ENCODE peak calls at places on chromosomes 7 and 10, in eight cellular contexts. R is endodermal cell, S is mammary epithelial cell, E is astrocyte, Z is brain microvascular endothelial cell, V is lung, I is endothelial cell of umbilical vein, K is fibroblast of mammary gland. P is an unnamed sample.

GRCh38 chr7:100212631-100213286 is 7.0 kb upstream of the PVRIG start:
- DNase-seq in V (no peak), S (no peak), E (no peak), K (no peak), I (no peak), R (no peak), Z (no peak), P (no peak)

GRCh38 chr10:34908472-34908871 is 93.4 kb upstream of the PARD3 start:
- DNase-seq in R (no peak), I (no peak), S (peak), Z (peak), V (no peak), K (peak), E (peak), P (no peak)

GRCh38 chr7:98227939-98228338 is 16.7 kb downstream of the BHLHA15 start:
- DNase-seq in I (no peak), R (no peak), V (no peak), Z (no peak), K (no peak), S (no peak), E (no peak), P (no peak)

GRCh38 chr10:89391882-89392756 is at the start of gene IFIT1:
- DNase-seq in K (peak), R (peak), V (peak), S (peak), E (peak), I (peak), Z (peak), P (peak)

GRCh38 chr7:129093867-129094456 is 39.1 kb upstream of the TNPO3 start:
- DNase-seq in Z (no peak), E (no peak), S (no peak), K (no peak), R (no peak), I (no peak), V (no peak), P (no peak)

GRCh38 chr7:128937647-128938523 is at the start of gene IRF5:
- DNase-seq in E (no peak), V (peak), K (no peak), S (peak), I (no peak), R (peak), Z (no peak), P (no peak)

GRCh38 chr7:7104314-7104698 is 78.0 kb upstream of the C1GALT1 start:
- DNase-seq in K (no peak), R (no peak), E (no peak), V (no peak), I (no peak), S (no peak), Z (peak), P (no peak)

GRCh38 chr10:23157239-23157661 is 34.9 kb upstream of the PTF1A start:
- DNase-seq in K (no peak), E (no peak), V (no peak), Z (no peak), R (no peak), I (no peak), S (no peak), P (no peak)

GRCh38 chr10:13630231-13630630 is 43.5 kb downstream of the PRPF18 start:
- DNase-seq in E (no peak), Z (no peak), I (no peak), R (no peak), V (no peak), S (no peak), K (no peak), P (no peak)

GRCh38 chr7:93728292-93728691 is 153.8 kb upstream of the CALCR start:
- DNase-seq in S (peak), R (no peak), V (no peak), K (peak), Z (peak), E (peak), I (no peak), P (no peak)

GRCh38 chr7:108464743-108465142 is 8.5 kb upstream of the NRCAM start:
- DNase-seq in Z (no peak), K (peak), E (no peak), V (no peak), I (no peak), S (no peak), R (no peak), P (no peak)

GRCh38 chr7:156547884-156548561 is 92.6 kb upstream of the RNF32 start:
- DNase-seq in I (no peak), S (no peak), R (no peak), Z (no peak), K (no peak), V (no peak), E (no peak), P (no peak)

GRCh38 chr10:32015386-32015785 is 40.8 kb downstream of the KIF5B start:
- DNase-seq in V (no peak), R (no peak), E (no peak), I (no peak), S (no peak), Z (no peak), K (no peak), P (no peak)

GRCh38 chr10:24444337-24444736 is 235.4 kb downstream of the KIAA1217 start:
- DNase-seq in K (peak), I (no peak), R (no peak), E (peak), S (peak), Z (peak), V (no peak), P (no peak)

GRCh38 chr7:602341-603141 is 82.9 kb upstream of the PDGFA start:
- DNase-seq in V (no peak), R (peak), K (peak), S (no peak), E (no peak), Z (no peak), I (no peak), P (no peak)

GRCh38 chr7:20152511-20152910 is 64.7 kb downstream of the MACC1 start:
- DNase-seq in Z (no peak), I (no peak), S (peak), K (no peak), R (no peak), E (no peak), V (no peak), P (no peak)

GRCh38 chr10:75726522-75727493 is 295.4 kb downstream of the LRMDA start:
- DNase-seq in R (no peak), Z (no peak), V (peak), E (no peak), I (no peak), K (no peak), S (no peak), P (no peak)

GRCh38 chr7:76220185-76221057 is 18.7 kb downstream of the SRRM3 start:
- DNase-seq in S (peak), Z (peak), E (peak), K (peak), I (no peak), R (peak), V (no peak), P (peak)

GRCh38 chr10:79483299-79483698 is 29.0 kb upstream of the EIF5AL1 start:
- DNase-seq in R (no peak), E (no peak), K (peak), Z (no peak), S (no peak), I (no peak), V (no peak), P (no peak)

GRCh38 chr10:120400601-120401000 is 56.4 kb upstream of the PLPP4 start:
- DNase-seq in V (no peak), S (no peak), Z (peak), I (no peak), K (peak), E (peak), R (no peak), P (no peak)

GRCh38 chr10:70232155-70232858 is 922 bp downstream of the PPA1 start:
- DNase-seq in V (peak), E (peak), I (peak), K (peak), R (peak), S (peak), Z (peak), P (no peak)

GRCh38 chr10:50740351-50740688 is 584 bp downstream of the ASAH2B start:
- DNase-seq in E (peak), K (peak), I (peak), S (peak), R (no peak), V (no peak), Z (peak), P (no peak)

GRCh38 chr7:121084748-121085336 is 96.3 kb downstream of the CPED1 start:
- DNase-seq in E (peak), R (no peak), V (no peak), S (peak), I (peak), K (peak), Z (peak), P (no peak)

GRCh38 chr7:80480566-80480965 is 31.3 kb downstream of the GNAT3 start:
- DNase-seq in K (no peak), E (peak), R (no peak), V (no peak), I (no peak), S (no peak), Z (peak), P (no peak)

GRCh38 chr10:79375321-79376077 is 28.2 kb downstream of the PPIF start:
- DNase-seq in I (no peak), E (peak), Z (peak), S (peak), K (peak), R (no peak), V (no peak), P (no peak)

GRCh38 chr10:1365540-1366082 is 309.4 kb downstream of the WDR37 start:
- DNase-seq in S (no peak), I (no peak), E (no peak), Z (no peak), R (peak), K (no peak), V (no peak), P (no peak)
- H3K4me3 ChIP-seq in S (no peak), I (no peak), E (no peak), Z (no peak), R (no peak), K (no peak), V (no peak), P (no peak)

GRCh38 chr10:43940898-43941777 is 292.5 kb upstream of the ZNF32 start:
- DNase-seq in V (peak), K (no peak), S (no peak), R (peak), I (no peak), E (no peak), Z (no peak), P (no peak)
- H3K4me3 ChIP-seq in V (no peak), K (no peak), S (no peak), R (no peak), I (no peak), E (no peak), Z (no peak), P (no peak)

GRCh38 chr10:110225441-110225755 is 18.0 kb downstream of the MXI1 start:
- DNase-seq in V (no peak), E (no peak), K (no peak), S (no peak), Z (no peak), I (no peak), R (no peak), P (no peak)
- H3K4me3 ChIP-seq in V (peak), E (peak), K (peak), S (peak), Z (peak), I (peak), R (peak), P (peak)

DNA sequence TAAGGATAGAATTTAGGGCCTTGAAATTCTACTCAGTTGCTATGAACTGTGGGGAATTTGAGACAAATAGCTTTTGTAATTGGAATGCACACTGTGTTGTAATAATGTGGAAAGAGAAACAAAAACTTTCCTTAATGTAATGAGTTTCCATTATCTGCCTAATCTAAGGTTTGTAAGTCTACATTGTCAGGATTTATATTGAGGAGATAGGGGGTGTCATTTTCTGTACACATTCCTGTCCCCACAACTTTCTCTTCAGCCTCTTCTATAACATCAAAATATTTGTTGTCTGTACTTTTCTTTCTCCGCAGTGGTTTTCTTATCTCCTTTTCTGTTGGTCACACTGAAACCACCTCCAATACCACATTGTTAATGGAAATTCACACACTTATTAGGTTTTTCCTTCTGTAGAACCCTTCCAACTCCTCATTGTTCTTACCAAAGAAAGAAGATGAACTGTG is 41.5 kb downstream of the ARID5B start:
- DNase-seq in K (peak), I (peak), E (peak), Z (peak), R (no peak), V (no peak), S (peak), P (no peak)
- H3K4me3 ChIP-seq in K (no peak), I (peak), E (peak), Z (no peak), R (no peak), V (no peak), S (no peak), P (peak)

DNA sequence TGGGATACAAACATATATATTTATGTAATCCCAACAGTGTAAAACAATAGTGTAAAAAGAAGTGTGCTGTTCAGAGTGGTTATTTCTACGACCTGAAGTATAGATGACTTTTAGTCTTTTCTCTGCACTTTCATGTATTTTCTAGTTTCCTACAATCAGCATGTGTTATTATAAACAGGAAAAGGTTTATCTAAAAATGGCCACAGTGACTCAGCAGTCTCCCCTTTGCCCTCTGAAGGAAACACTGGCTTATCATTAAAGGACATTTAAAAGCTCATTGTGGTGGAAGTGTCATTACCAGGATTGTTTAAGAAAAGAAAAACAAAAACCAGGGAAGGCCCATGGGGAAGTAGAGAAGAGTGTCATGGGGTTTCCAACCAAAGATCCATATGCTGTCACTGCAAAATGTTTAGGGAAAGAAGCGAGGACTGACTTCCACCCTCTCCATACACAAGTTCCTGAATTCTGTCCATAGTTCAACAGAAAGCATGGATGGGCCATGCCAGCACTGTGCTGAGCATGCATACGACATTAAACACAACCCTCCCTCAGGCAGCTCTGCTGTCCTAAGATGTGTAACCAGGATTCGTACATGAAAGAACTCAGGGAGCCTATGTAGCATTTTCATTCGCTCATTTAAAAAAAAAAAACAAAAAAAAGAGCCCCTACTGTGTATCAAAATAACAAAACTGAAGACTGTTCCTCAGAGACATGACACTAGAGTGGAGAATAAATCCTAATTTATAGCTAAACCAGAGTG is 10.2 kb downstream of the CYREN start:
- DNase-seq in Z (peak), V (no peak), E (peak), I (peak), S (no peak), K (peak), R (no peak), P (no peak)
- H3K4me3 ChIP-seq in Z (no peak), V (no peak), E (no peak), I (no peak), S (no peak), K (no peak), R (no peak), P (no peak)

GRCh38 chr10:113639966-113640365 is 23.9 kb downstream of the NRAP start:
- DNase-seq in I (no peak), Z (no peak), V (no peak), S (no peak), E (no peak), R (no peak), K (no peak), P (no peak)
- H3K4me3 ChIP-seq in I (no peak), Z (no peak), V (no peak), S (no peak), E (no peak), R (no peak), K (no peak), P (no peak)

P was measured in retinal pigment epithelial cell.